ENCODE peak calls at places on chromosomes 13 and 19, in four cellular contexts. I is heart left ventricle, Y is HFF-Myc, Z is breast epithelium. A is an unnamed sample.

GRCh38 chr19:6524326-6524725 is 6.5 kb upstream of the TNFSF9 start:
- DNase-seq in Z (no peak), Y (no peak), I (no peak), A (no peak)

GRCh38 chr13:68168448-68168847 is 938.3 kb upstream of the PCDH9 start:
- DNase-seq in I (no peak), Y (no peak), Z (no peak), A (peak)

GRCh38 chr13:112814905-112815585 is 125.2 kb downstream of the ATP11A start:
- DNase-seq in Z (no peak), Y (no peak), I (peak), A (no peak)

GRCh38 chr19:41541990-41542584 is 33.9 kb upstream of the CEACAM21 start:
- DNase-seq in I (peak), Y (no peak), Z (no peak), A (peak)

GRCh38 chr13:46521921-46522691 is 30.9 kb upstream of the LRCH1 start:
- DNase-seq in I (no peak), Y (no peak), Z (no peak), A (no peak)

GRCh38 chr13:110105136-110105535 is 201.8 kb downstream of the COL4A1 start:
- DNase-seq in Y (no peak), I (peak), Z (no peak), A (no peak)

GRCh38 chr13:60627071-60627686 is 230.2 kb downstream of the TDRD3 start:
- DNase-seq in I (no peak), Y (no peak), Z (no peak), A (peak)

GRCh38 chr13:99105160-99105559 is 95.5 kb upstream of the UBAC2 start:
- DNase-seq in Y (no peak), I (no peak), Z (no peak), A (no peak)

GRCh38 chr19:19453129-19453461 is 47.6 kb downstream of the GATAD2A start:
- DNase-seq in Z (no peak), Y (no peak), I (no peak), A (no peak)

GRCh38 chr19:4278926-4279529 is at the start of gene SHD:
- DNase-seq in Z (no peak), Y (no peak), I (no peak), A (no peak)

GRCh38 chr13:109454167-109454917 is 332.0 kb downstream of the IRS2 start:
- DNase-seq in I (no peak), Z (no peak), Y (no peak), A (peak)

GRCh38 chr19:7899751-7900352 is 3.8 kb upstream of the MAP2K7 start:
- DNase-seq in Y (no peak), I (no peak), Z (no peak), A (no peak)

GRCh38 chr19:17391371-17392151 is 2.4 kb downstream of the CCDC194 start:
- DNase-seq in Y (no peak), Z (no peak), I (no peak), A (no peak)

GRCh38 chr13:59880468-59880867 is 283.3 kb downstream of the DIAPH3 start:
- DNase-seq in Y (no peak), I (no peak), Z (no peak), A (peak)

GRCh38 chr13:21677075-21677628 is 6.3 kb downstream of the FGF9 start:
- DNase-seq in Z (no peak), Y (no peak), I (no peak), A (no peak)

GRCh38 chr19:44757735-44758505 is 9.4 kb downstream of the BCL3 start:
- DNase-seq in I (peak), Z (no peak), Y (no peak), A (peak)

GRCh38 chr13:101567841-101568240 is 115.4 kb downstream of the ITGBL1 start:
- DNase-seq in Z (no peak), Y (no peak), I (no peak), A (no peak)

GRCh38 chr19:46602392-46603194 is 1.5 kb downstream of the CALM3 start:
- DNase-seq in I (no peak), Z (peak), Y (no peak), A (no peak)

GRCh38 chr19:31974290-31974689 is 371.1 kb upstream of the ZNF507 start:
- DNase-seq in Y (no peak), I (no peak), Z (no peak), A (no peak)

GRCh38 chr19:18456974-18457373 is 19.0 kb upstream of the ISYNA1 start:
- DNase-seq in Z (no peak), Y (no peak), I (peak), A (no peak)

GRCh38 chr19:55463583-55464031 is 944 bp downstream of the C19orf85 start:
- DNase-seq in Y (no peak), Z (no peak), I (no peak), A (no peak)

GRCh38 chr13:113939129-113939904 is 34.6 kb downstream of the C13orf46 start:
- DNase-seq in I (peak), Z (no peak), Y (no peak), A (no peak)

GRCh38 chr13:40666905-40667621 is 622 bp upstream of the FOXO1 start:
- DNase-seq in Z (peak), I (peak), Y (no peak), A (no peak)

GRCh38 chr19:18488838-18489626 is 32.8 kb downstream of the ELL start:
- DNase-seq in Y (no peak), Z (no peak), I (peak), A (no peak)

GRCh38 chr13:77465595-77466195 is 69.8 kb upstream of the SCEL start:
- DNase-seq in Y (no peak), I (no peak), Z (no peak), A (no peak)

GRCh38 chr13:80604094-80604493 is 263.2 kb upstream of the SPRY2 start:
- DNase-seq in Z (no peak), Y (no peak), I (peak), A (peak)

GRCh38 chr13:80082396-80083096 is 258.4 kb downstream of the SPRY2 start:
- DNase-seq in I (no peak), Y (no peak), Z (no peak), A (peak)

GRCh38 chr13:113604186-113604585 is 19.6 kb downstream of the TFDP1 start:
- DNase-seq in Y (no peak), Z (no peak), I (no peak), A (no peak)

GRCh38 chr19:17357724-17358123 is 19.4 kb downstream of the PLVAP start:
- DNase-seq in I (no peak), Z (no peak), Y (no peak), A (no peak)

GRCh38 chr19:47729468-47729798 is 15.9 kb upstream of the NOP53 start:
- DNase-seq in Z (peak), Y (peak), I (peak), A (peak)

GRCh38 chr13:21067794-21068193 is 6.4 kb upstream of the LATS2 start:
- DNase-seq in Z (no peak), Y (no peak), I (no peak), A (no peak)

GRCh38 chr13:28640861-28641599 is 17.9 kb upstream of the POMP start:
- DNase-seq in Z (no peak), Y (no peak), I (no peak), A (no peak)

GRCh38 chr19:33389574-33390119 is 16.1 kb downstream of the CEBPG start:
- DNase-seq in I (peak), Y (no peak), Z (no peak), A (no peak)

GRCh38 chr19:45824531-45825262 is 9.6 kb upstream of the RSPH6A start:
- DNase-seq in I (no peak), Z (no peak), Y (no peak), A (no peak)

GRCh38 chr19:5799247-5800241 is 5.3 kb upstream of the NRTN start:
- DNase-seq in Z (no peak), I (peak), Y (no peak), A (no peak)

GRCh38 chr13:112843392-112844250 is 125.4 kb upstream of the MCF2L start:
- DNase-seq in I (no peak), Y (no peak), Z (no peak), A (no peak)

GRCh38 chr19:49335071-49335783 is at the start of gene CD37:
- DNase-seq in Y (no peak), Z (peak), I (no peak), A (no peak)

GRCh38 chr19:7534531-7534980 is 961 bp upstream of the PNPLA6 start:
- DNase-seq in Y (peak), Z (peak), I (peak), A (peak)

GRCh38 chr13:24353736-24354135 is 44.4 kb downstream of the C1QTNF9 start:
- DNase-seq in Y (no peak), I (no peak), Z (no peak), A (no peak)

GRCh38 chr13:113489549-113490495 is 689 bp downstream of the DCUN1D2 start:
- DNase-seq in I (no peak), Y (no peak), Z (no peak), A (peak)

GRCh38 chr13:97266328-97266727 is 44.2 kb downstream of the MBNL2 start:
- DNase-seq in I (no peak), Z (no peak), Y (no peak), A (no peak)

GRCh38 chr13:97269603-97270002 is 47.5 kb downstream of the MBNL2 start:
- DNase-seq in I (no peak), Z (no peak), Y (no peak), A (no peak)

GRCh38 chr13:97267418-97268059 is 45.4 kb downstream of the MBNL2 start:
- DNase-seq in I (no peak), Z (peak), Y (no peak), A (no peak)

GRCh38 chr13:97266734-97267417 is 44.7 kb downstream of the MBNL2 start:
- DNase-seq in Y (no peak), Z (no peak), I (no peak), A (peak)

DNA sequence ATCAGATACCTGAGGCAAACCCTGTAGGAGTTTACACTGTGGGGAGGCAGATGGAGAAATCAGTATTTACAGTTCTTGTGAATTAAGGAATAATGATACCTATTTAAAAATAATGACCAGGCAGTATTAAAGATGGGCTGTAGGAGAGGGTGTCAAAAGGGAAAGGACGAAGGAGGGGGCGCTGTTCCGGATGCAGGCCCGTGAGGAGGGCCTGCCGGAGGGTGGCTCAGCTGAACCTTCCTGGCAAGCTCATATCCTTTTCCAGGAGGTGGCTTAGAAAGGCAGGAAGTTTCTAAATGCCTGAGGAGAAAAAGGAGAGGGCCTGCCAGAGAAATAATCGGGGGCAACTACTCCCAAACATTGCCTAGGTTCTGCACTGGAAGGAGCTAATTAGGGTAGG is 46.6 kb downstream of the MBNL2 start:
- DNase-seq in Y (no peak), I (no peak), Z (no peak), A (no peak)
- TF ChIP-seq CTCF in Y (no peak), I (peak), Z (no peak), A (peak)

DNA sequence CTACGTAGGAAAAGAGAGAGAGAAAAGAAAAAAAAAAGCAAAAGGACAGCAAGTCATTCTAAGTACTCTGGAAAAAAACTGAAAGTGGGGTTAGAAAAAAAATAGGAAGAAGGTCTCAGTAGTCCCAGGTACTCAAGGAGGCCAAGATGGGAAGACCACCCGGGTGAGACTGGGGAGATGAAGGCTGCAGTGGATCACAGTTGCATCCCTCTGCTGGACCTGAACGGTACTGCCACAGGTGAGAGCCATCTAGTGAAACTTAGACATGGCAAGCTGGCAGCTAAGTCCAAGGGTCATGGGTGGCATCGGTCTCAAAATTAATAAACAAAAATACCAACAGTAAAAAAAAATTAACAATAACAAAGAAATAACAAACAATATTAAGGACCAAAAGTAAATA is 41.0 kb upstream of the ZNF91 start:
- DNase-seq in Z (no peak), Y (no peak), I (no peak), A (no peak)
- TF ChIP-seq CTCF in Z (no peak), Y (peak), I (peak), A (peak)

DNA sequence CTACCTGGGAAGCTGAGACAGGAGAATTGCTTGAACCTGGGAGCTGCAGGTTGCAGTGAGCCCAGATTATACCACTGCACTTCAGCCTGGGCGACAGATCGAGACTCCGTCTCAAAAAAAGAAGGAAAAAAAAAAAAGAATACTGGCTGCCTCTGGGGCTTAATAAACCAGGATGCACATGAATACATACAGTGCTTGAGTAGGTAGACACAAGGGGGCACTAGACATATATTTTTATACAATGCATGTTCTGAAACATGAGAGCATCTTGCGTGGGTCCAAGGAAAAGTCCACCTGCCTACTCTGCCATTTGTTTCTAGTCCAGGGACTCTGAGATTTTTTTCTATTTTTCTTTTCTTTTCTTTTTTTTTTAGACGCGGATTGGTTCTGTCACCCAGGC is 31.2 kb downstream of the KEAP1 start:
- DNase-seq in Z (no peak), I (no peak), Y (no peak), A (peak)
- TF ChIP-seq CTCF in Z (no peak), I (peak), Y (peak), A (peak)

DNA sequence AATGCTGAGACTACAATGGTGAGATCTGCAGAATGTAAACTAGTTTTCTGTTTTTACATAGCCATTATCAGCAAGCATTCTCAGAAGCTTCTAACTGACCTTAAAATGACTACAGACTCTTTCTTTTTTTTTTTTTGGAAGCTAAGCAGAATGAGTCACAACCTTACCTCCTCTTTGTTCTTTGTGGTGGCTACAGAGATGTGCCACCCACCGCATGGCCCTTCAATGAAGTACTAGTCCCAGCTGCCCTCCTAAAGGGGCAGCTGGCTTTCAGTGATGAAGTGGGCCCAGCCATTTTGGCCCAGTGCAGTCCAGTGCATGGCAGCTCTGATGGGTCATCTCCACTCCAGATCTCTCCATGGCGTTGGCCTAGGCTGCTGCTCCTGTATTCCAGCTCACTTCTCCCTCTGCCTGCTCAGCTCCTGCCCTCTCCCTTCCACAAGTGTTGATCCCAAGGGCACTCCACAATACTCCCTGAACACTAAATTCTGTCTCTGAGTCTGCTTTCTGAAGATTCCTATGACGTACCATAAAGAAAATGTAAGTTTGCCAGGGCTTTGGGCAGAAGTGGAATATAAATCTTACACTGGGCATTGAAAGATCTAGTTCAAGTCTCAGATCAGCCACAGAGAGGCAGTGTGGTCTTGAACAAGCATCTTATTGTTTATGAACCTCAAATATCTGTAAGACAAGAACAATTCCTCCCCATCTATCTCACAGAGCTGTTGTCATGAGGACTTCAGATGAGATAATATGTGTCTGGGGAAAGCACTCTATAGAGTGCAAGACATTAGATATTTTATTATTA is 85.6 kb downstream of the RXFP2 start:
- DNase-seq in I (no peak), Y (no peak), Z (no peak), A (peak)
- TF ChIP-seq CTCF in I (peak), Y (no peak), Z (no peak), A (peak)

A was measured in choroid plexus epithelial cell.